ENCODE peak calls at places on chromosome 3, in four cellular contexts. U is ovary, Y is left ventricle myocardium inferior, S is stomach. F is an unnamed sample.

GRCh38 chr3:177284383-177284881 is 87.2 kb upstream of the TBL1XR1 start:
- DNase-seq in S (no peak), U (peak; percentile 39), Y (peak; percentile 31), F (peak; percentile 43)

GRCh38 chr3:106262976-106263375 is 394.2 kb upstream of the CBLB start:
- DNase-seq in Y (no peak), S (no peak), U (no peak), F (no peak)

GRCh38 chr3:101675709-101676218 is 1.2 kb downstream of the ZBTB11 start:
- DNase-seq in Y (no peak), U (peak; percentile 44), S (no peak), F (peak; percentile 42)

GRCh38 chr3:161316006-161316689 is 55.2 kb downstream of the SPTSSB start:
- DNase-seq in U (no peak), Y (no peak), S (peak; percentile 49), F (no peak)

GRCh38 chr3:9809615-9810356 is at the start of gene TTLL3:
- DNase-seq in U (peak; percentile 85), S (peak; percentile 76), Y (peak; percentile 78), F (peak; percentile 85)

GRCh38 chr3:356947-357346 is 160.4 kb downstream of the CHL1 start:
- DNase-seq in S (no peak), U (no peak), Y (peak; percentile 24), F (no peak)

GRCh38 chr3:15636028-15636709 is 34.6 kb downstream of the BTD start:
- DNase-seq in S (no peak), U (no peak), Y (no peak), F (peak; percentile 32)

GRCh38 chr3:150147776-150148175 is 177.1 kb upstream of the PFN2 start:
- DNase-seq in Y (no peak), S (no peak), U (no peak), F (peak; percentile 72)

GRCh38 chr3:126911162-126912026 is 71.5 kb upstream of the PLXNA1 start:
- DNase-seq in S (peak; percentile 37), U (no peak), Y (peak; percentile 29), F (peak; percentile 71)

GRCh38 chr3:164387236-164387635 is 691.1 kb downstream of the SI start:
- DNase-seq in S (no peak), U (no peak), Y (no peak), F (no peak)

GRCh38 chr3:20068512-20069177 is 28.4 kb downstream of the KAT2B start:
- DNase-seq in S (no peak), Y (no peak), U (no peak), F (no peak)

GRCh38 chr3:13574798-13575451 is 26.0 kb downstream of the FBLN2 start:
- DNase-seq in Y (no peak), S (no peak), U (no peak), F (peak; percentile 38)

GRCh38 chr3:113428581-113428980 is 12.7 kb downstream of the CFAP44 start:
- DNase-seq in S (no peak), U (no peak), Y (no peak), F (no peak)
- H3K4me3 ChIP-seq in S (no peak overlapping the region), U (no peak overlapping the region), Y (no peak overlapping the region), F (no peak overlapping the region)

GRCh38 chr3:111668912-111669488 is 73.9 kb upstream of the ZBED2 start:
- DNase-seq in S (no peak), U (no peak), Y (no peak), F (no peak)
- H3K4me1 ChIP-seq in S (no peaks in the 10 kb centered on the region), U (peaks cover 1% of the 10 kb centered on the region), Y (peaks cover 4% of the 10 kb centered on the region), F (peaks cover 3% of the 10 kb centered on the region)

GRCh38 chr3:108662141-108662738 is 72.7 kb downstream of the DZIP3 start:
- DNase-seq in Y (no peak), U (no peak), S (no peak), F (no peak)
- H3K4me3 ChIP-seq in Y (no peak overlapping the region), U (no peak overlapping the region), S (no peak overlapping the region), F (no peak overlapping the region)

DNA sequence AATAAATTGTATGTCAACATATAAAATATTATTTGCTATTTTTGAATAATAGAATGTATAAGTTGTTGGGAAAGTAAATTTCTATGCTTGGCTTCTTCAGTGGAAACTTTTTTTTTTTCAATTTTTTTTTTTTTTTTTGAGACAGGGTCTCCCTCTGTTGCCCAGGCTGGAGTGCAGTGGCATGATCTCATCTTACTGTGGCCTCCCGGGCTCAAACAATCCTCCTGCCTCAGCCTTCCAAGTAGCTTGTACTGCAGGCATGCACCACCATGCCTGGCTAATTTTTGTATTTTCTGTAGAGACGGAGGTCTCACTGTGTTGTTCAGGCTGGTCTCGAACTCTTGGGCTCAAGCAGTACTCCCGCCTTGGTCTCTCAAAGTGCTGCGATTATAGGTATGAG is 16.8 kb downstream of the MBNL1 start:
- DNase-seq in Y (no peak), U (no peak), S (no peak), F (no peak)
- H3K4me1 ChIP-seq in Y (peaks cover 96% of the 10 kb centered on the region), U (peaks cover 10% of the 10 kb centered on the region), S (peaks cover 28% of the 10 kb centered on the region), F (peaks cover 74% of the 10 kb centered on the region)

GRCh38 chr3:72891053-72891855 is 3.4 kb downstream of the GXYLT2 start:
- DNase-seq in S (no peak), Y (peak; percentile 67), U (peak; percentile 88), F (peak; percentile 52)

GRCh38 chr3:72888546-72889309 is 882 bp downstream of the GXYLT2 start:
- DNase-seq in S (no peak), U (peak; percentile 58), Y (no peak), F (no peak)

GRCh38 chr3:72890166-72890925 is 2.5 kb downstream of the GXYLT2 start:
- DNase-seq in Y (no peak), U (peak; percentile 22), S (no peak), F (no peak)

GRCh38 chr3:72887723-72888545 is at the start of gene GXYLT2:
- DNase-seq in S (peak; percentile 53), Y (peak; percentile 78), U (peak; percentile 79), F (peak; percentile 70)

GRCh38 chr3:72889310-72890165 is 1.7 kb downstream of the GXYLT2 start:
- DNase-seq in S (no peak), Y (no peak), U (peak; percentile 22), F (no peak)
- H3K4me3 ChIP-seq in S (no peak overlapping the region), Y (peak overlapping the region; percentile 66), U (peak overlapping the region; percentile 34), F (peak overlapping the region; percentile 66)

GRCh38 chr3:142288032-142288638 is 62.8 kb upstream of the GK5 start:
- DNase-seq in S (no peak), Y (no peak), U (no peak), F (no peak)
- H3K4me1 ChIP-seq in S (no peaks in the 10 kb centered on the region), Y (no peaks in the 10 kb centered on the region), U (peaks cover 1% of the 10 kb centered on the region), F (no peaks in the 10 kb centered on the region)

GRCh38 chr3:178500631-178501030 is 35.6 kb upstream of the KCNMB2 start:
- DNase-seq in S (no peak), U (no peak), Y (no peak), F (no peak)
- H3K4me3 ChIP-seq in S (no peak overlapping the region), U (no peak overlapping the region), Y (no peak overlapping the region), F (no peak overlapping the region)

DNA sequence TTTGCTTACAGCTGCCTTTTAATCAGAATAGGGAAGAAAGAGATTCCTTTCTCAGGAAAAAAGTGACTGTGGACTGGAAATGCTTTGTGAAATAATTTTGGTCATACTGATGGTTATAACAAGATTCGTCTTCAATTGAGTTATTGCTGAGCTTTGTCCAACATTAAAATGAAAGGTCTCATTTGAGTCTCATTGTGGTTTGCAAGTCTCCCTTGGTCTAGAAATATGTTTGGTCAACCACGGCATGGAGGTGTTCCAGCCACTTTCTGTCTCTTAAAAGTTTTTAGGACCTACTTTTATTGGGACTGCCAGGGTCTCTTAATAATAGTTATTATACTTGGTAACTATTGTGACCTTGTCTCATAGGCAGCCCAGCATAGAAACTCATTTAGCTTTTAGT is 15.3 kb downstream of the FLNB start:
- DNase-seq in U (no peak), Y (no peak), S (no peak), F (no peak)
- H3K4me1 ChIP-seq in U (peaks cover 26% of the 10 kb centered on the region), Y (peaks cover 54% of the 10 kb centered on the region), S (peaks cover 51% of the 10 kb centered on the region), F (no peaks in the 10 kb centered on the region)

DNA sequence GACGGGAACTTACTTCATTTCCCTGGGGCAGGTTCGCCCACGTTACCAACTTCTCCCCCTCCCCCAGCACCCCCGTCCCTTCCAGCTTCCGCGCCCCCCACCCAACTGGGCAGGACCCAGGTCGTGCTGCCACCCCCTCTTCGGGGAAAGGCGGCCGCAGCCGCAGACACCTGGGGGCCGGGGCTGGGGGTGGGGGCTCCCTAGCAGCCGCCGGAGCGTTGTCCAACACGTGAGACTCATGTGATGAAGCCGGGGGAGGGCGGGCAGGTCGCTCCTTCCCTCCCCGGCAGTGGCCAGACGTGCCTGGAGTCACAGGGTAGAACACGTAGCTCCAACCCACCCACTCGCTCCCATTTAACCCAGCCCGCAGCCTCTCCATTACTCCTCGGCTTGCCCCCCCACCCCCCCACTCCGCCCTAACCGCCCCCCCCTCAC is 254 bp upstream of the BHLHE40 start:
- DNase-seq in S (peak; percentile 94), Y (peak; percentile 96), U (peak; percentile 97), F (peak; percentile 96)
- H3K4me3 ChIP-seq in S (peak overlapping the region; percentile 72), Y (peak overlapping the region; percentile 98), U (peak overlapping the region; percentile 87), F (peak overlapping the region; percentile 99)

GRCh38 chr3:66427951-66428350 is 72.9 kb downstream of the LRIG1 start:
- DNase-seq in Y (no peak), U (no peak), S (no peak), F (no peak)
- H3K4me1 ChIP-seq in Y (peaks cover 91% of the 10 kb centered on the region), U (peaks cover 27% of the 10 kb centered on the region), S (peaks cover 45% of the 10 kb centered on the region), F (peaks cover 92% of the 10 kb centered on the region)

F was measured in psoas muscle.